ENCODE peak calls at places on chromosomes 11 and 22, in ten cellular contexts. One of them, this sample, is unnamed.
A peak's percentile ranks its signal among the peaks of the same experiment; 100 is the strongest.

GRCh38 chr11:16606784-16607674 is 131.4 kb upstream of the C11orf58 start:
- DNase-seq in left ventricle myocardium inferior: peak; percentile 68
- DNase-seq in GM12891: no peak
- DNase-seq in stimulated activated naive CD4-positive, alpha-beta T cell: no peak
- DNase-seq in CD8-positive, alpha-beta memory T cell: no peak
- DNase-seq in EH: peak; percentile 45
- DNase-seq in left cardiac atrium: peak; percentile 68
- DNase-seq in stimulated activated naive B cell treated with anti-CD40 and anti-IgM and Interleukin-4, amounts not matched to agents 10 μg/mL and 1 μg/mL and 100 μg/mL, for 72 hours: no peak
- DNase-seq in activated CD4-positive, alpha-beta T cell treated with anti-CD3 and anti-CD28 coated beads, Interleukin-2, amount 50 U/mL, for 24 hours: no peak
- DNase-seq in IMR-90: peak; percentile 41
- DNase-seq in this sample: no peak

GRCh38 chr22:42949159-42949558 is 65.8 kb downstream of the PACSIN2 start:
- DNase-seq in left ventricle myocardium inferior: no peak
- DNase-seq in GM12891: no peak
- DNase-seq in stimulated activated naive CD4-positive, alpha-beta T cell: no peak
- DNase-seq in CD8-positive, alpha-beta memory T cell: no peak
- DNase-seq in EH: peak; percentile 67
- DNase-seq in left cardiac atrium: no peak
- DNase-seq in stimulated activated naive B cell treated with anti-CD40 and anti-IgM and Interleukin-4, amounts not matched to agents 10 μg/mL and 1 μg/mL and 100 μg/mL, for 72 hours: no peak
- DNase-seq in activated CD4-positive, alpha-beta T cell treated with anti-CD3 and anti-CD28 coated beads, Interleukin-2, amount 50 U/mL, for 24 hours: no peak
- DNase-seq in IMR-90: peak; percentile 69
- DNase-seq in this sample: no peak

GRCh38 chr11:40241524-40242037 is 1217.9 kb downstream of the LRRC4C start:
- DNase-seq in left ventricle myocardium inferior: no peak
- DNase-seq in GM12891: peak; percentile 1
- DNase-seq in stimulated activated naive CD4-positive, alpha-beta T cell: no peak
- DNase-seq in CD8-positive, alpha-beta memory T cell: no peak
- DNase-seq in EH: no peak
- DNase-seq in left cardiac atrium: peak; percentile 18
- DNase-seq in stimulated activated naive B cell treated with anti-CD40 and anti-IgM and Interleukin-4, amounts not matched to agents 10 μg/mL and 1 μg/mL and 100 μg/mL, for 72 hours: no peak
- DNase-seq in activated CD4-positive, alpha-beta T cell treated with anti-CD3 and anti-CD28 coated beads, Interleukin-2, amount 50 U/mL, for 24 hours: no peak
- DNase-seq in IMR-90: no peak
- DNase-seq in this sample: no peak

GRCh38 chr11:86099727-86100320 is 30.9 kb upstream of the PICALM start:
- DNase-seq in left ventricle myocardium inferior: no peak
- DNase-seq in GM12891: no peak
- DNase-seq in stimulated activated naive CD4-positive, alpha-beta T cell: no peak
- DNase-seq in CD8-positive, alpha-beta memory T cell: no peak
- DNase-seq in EH: peak; percentile 37
- DNase-seq in left cardiac atrium: no peak
- DNase-seq in stimulated activated naive B cell treated with anti-CD40 and anti-IgM and Interleukin-4, amounts not matched to agents 10 μg/mL and 1 μg/mL and 100 μg/mL, for 72 hours: no peak
- DNase-seq in activated CD4-positive, alpha-beta T cell treated with anti-CD3 and anti-CD28 coated beads, Interleukin-2, amount 50 U/mL, for 24 hours: no peak
- DNase-seq in IMR-90: peak; percentile 71
- DNase-seq in this sample: no peak

GRCh38 chr11:122309262-122309925 is 193.4 kb upstream of the BLID start:
- DNase-seq in left ventricle myocardium inferior: no peak
- DNase-seq in GM12891: no peak
- DNase-seq in stimulated activated naive CD4-positive, alpha-beta T cell: no peak
- DNase-seq in CD8-positive, alpha-beta memory T cell: no peak
- DNase-seq in EH: no peak
- DNase-seq in left cardiac atrium: peak; percentile 22
- DNase-seq in stimulated activated naive B cell treated with anti-CD40 and anti-IgM and Interleukin-4, amounts not matched to agents 10 μg/mL and 1 μg/mL and 100 μg/mL, for 72 hours: no peak
- DNase-seq in activated CD4-positive, alpha-beta T cell treated with anti-CD3 and anti-CD28 coated beads, Interleukin-2, amount 50 U/mL, for 24 hours: no peak
- DNase-seq in IMR-90: no peak
- DNase-seq in this sample: no peak

GRCh38 chr22:30858976-30859713 is 109.4 kb downstream of the MORC2 start:
- DNase-seq in left ventricle myocardium inferior: no peak
- DNase-seq in GM12891: no peak
- DNase-seq in stimulated activated naive CD4-positive, alpha-beta T cell: no peak
- DNase-seq in CD8-positive, alpha-beta memory T cell: no peak
- DNase-seq in EH: no peak
- DNase-seq in left cardiac atrium: no peak
- DNase-seq in stimulated activated naive B cell treated with anti-CD40 and anti-IgM and Interleukin-4, amounts not matched to agents 10 μg/mL and 1 μg/mL and 100 μg/mL, for 72 hours: no peak
- DNase-seq in activated CD4-positive, alpha-beta T cell treated with anti-CD3 and anti-CD28 coated beads, Interleukin-2, amount 50 U/mL, for 24 hours: no peak
- DNase-seq in IMR-90: no peak
- DNase-seq in this sample: no peak

GRCh38 chr11:44774131-44774530 is 47.4 kb downstream of the TSPAN18 start:
- DNase-seq in left ventricle myocardium inferior: peak; percentile 85
- DNase-seq in GM12891: no peak
- DNase-seq in stimulated activated naive CD4-positive, alpha-beta T cell: no peak
- DNase-seq in CD8-positive, alpha-beta memory T cell: no peak
- DNase-seq in EH: no peak
- DNase-seq in left cardiac atrium: peak; percentile 75
- DNase-seq in stimulated activated naive B cell treated with anti-CD40 and anti-IgM and Interleukin-4, amounts not matched to agents 10 μg/mL and 1 μg/mL and 100 μg/mL, for 72 hours: no peak
- DNase-seq in activated CD4-positive, alpha-beta T cell treated with anti-CD3 and anti-CD28 coated beads, Interleukin-2, amount 50 U/mL, for 24 hours: no peak
- DNase-seq in IMR-90: no peak
- DNase-seq in this sample: no peak

GRCh38 chr11:88174627-88175003 is 628 bp downstream of the RAB38 start:
- DNase-seq in left ventricle myocardium inferior: peak; percentile 45
- DNase-seq in GM12891: no peak
- DNase-seq in stimulated activated naive CD4-positive, alpha-beta T cell: no peak
- DNase-seq in CD8-positive, alpha-beta memory T cell: peak; percentile 8
- DNase-seq in EH: peak; percentile 85
- DNase-seq in left cardiac atrium: peak; percentile 74
- DNase-seq in stimulated activated naive B cell treated with anti-CD40 and anti-IgM and Interleukin-4, amounts not matched to agents 10 μg/mL and 1 μg/mL and 100 μg/mL, for 72 hours: peak; percentile 64
- DNase-seq in activated CD4-positive, alpha-beta T cell treated with anti-CD3 and anti-CD28 coated beads, Interleukin-2, amount 50 U/mL, for 24 hours: peak; percentile 38
- DNase-seq in IMR-90: peak; percentile 86
- DNase-seq in this sample: peak; percentile 53

GRCh38 chr11:116420770-116421528 is 351.8 kb downstream of the BUD13 start:
- DNase-seq in left ventricle myocardium inferior: no peak
- DNase-seq in GM12891: no peak
- DNase-seq in stimulated activated naive CD4-positive, alpha-beta T cell: no peak
- DNase-seq in CD8-positive, alpha-beta memory T cell: no peak
- DNase-seq in EH: no peak
- DNase-seq in left cardiac atrium: no peak
- DNase-seq in stimulated activated naive B cell treated with anti-CD40 and anti-IgM and Interleukin-4, amounts not matched to agents 10 μg/mL and 1 μg/mL and 100 μg/mL, for 72 hours: no peak
- DNase-seq in activated CD4-positive, alpha-beta T cell treated with anti-CD3 and anti-CD28 coated beads, Interleukin-2, amount 50 U/mL, for 24 hours: no peak
- DNase-seq in IMR-90: no peak
- DNase-seq in this sample: no peak

GRCh38 chr11:11057472-11057854 is 199.6 kb upstream of the ZBED5 start:
- DNase-seq in left ventricle myocardium inferior: no peak
- DNase-seq in GM12891: no peak
- DNase-seq in stimulated activated naive CD4-positive, alpha-beta T cell: no peak
- DNase-seq in CD8-positive, alpha-beta memory T cell: no peak
- DNase-seq in EH: no peak
- DNase-seq in left cardiac atrium: no peak
- DNase-seq in stimulated activated naive B cell treated with anti-CD40 and anti-IgM and Interleukin-4, amounts not matched to agents 10 μg/mL and 1 μg/mL and 100 μg/mL, for 72 hours: no peak
- DNase-seq in activated CD4-positive, alpha-beta T cell treated with anti-CD3 and anti-CD28 coated beads, Interleukin-2, amount 50 U/mL, for 24 hours: no peak
- DNase-seq in IMR-90: no peak
- DNase-seq in this sample: no peak

GRCh38 chr22:46970411-46971123 is 208.1 kb downstream of the TBC1D22A start:
- DNase-seq in left ventricle myocardium inferior: no peak
- DNase-seq in GM12891: no peak
- DNase-seq in stimulated activated naive CD4-positive, alpha-beta T cell: no peak
- DNase-seq in CD8-positive, alpha-beta memory T cell: no peak
- DNase-seq in EH: no peak
- DNase-seq in left cardiac atrium: no peak
- DNase-seq in stimulated activated naive B cell treated with anti-CD40 and anti-IgM and Interleukin-4, amounts not matched to agents 10 μg/mL and 1 μg/mL and 100 μg/mL, for 72 hours: no peak
- DNase-seq in activated CD4-positive, alpha-beta T cell treated with anti-CD3 and anti-CD28 coated beads, Interleukin-2, amount 50 U/mL, for 24 hours: no peak
- DNase-seq in IMR-90: no peak
- DNase-seq in this sample: no peak